ENCODE peak calls at places on chromosomes 12 and 14, in five cellular contexts. P is lower lobe of right lung, Y is fibroblast of lung, N is kidney epithelial cell, R is psoas muscle. W is an unnamed sample.

GRCh38 chr12:89236748-89237428 is 115.4 kb downstream of the DUSP6 start:
- DNase-seq in P (no peak), Y (peak; percentile 70), N (peak; percentile 19), R (no peak), W (no peak)

GRCh38 chr14:69651653-69652052 is 40.3 kb downstream of the SUSD6 start:
- DNase-seq in P (no peak), Y (no peak), N (no peak), R (no peak), W (no peak)

GRCh38 chr12:52007158-52007921 is 594 bp downstream of the TAMALIN start:
- DNase-seq in P (peak; percentile 70), Y (no peak), N (no peak), R (peak; percentile 72), W (no peak)

GRCh38 chr14:43735926-43736325 is 771.2 kb downstream of the FSCB start:
- DNase-seq in P (no peak), Y (no peak), N (no peak), R (no peak), W (no peak)

GRCh38 chr12:89363084-89363483 is 10.8 kb upstream of the DUSP6 start:
- DNase-seq in P (no peak), Y (no peak), N (no peak), R (no peak), W (no peak)

GRCh38 chr12:124184456-124184855 is 110.4 kb upstream of the RFLNA start:
- DNase-seq in P (no peak), Y (no peak), N (no peak), R (no peak), W (no peak)

GRCh38 chr14:101854366-101854765 is 92.9 kb downstream of the PPP2R5C start:
- DNase-seq in P (peak; percentile 74), Y (no peak), N (no peak), R (no peak), W (no peak)

GRCh38 chr12:82055391-82055790 is 296.2 kb upstream of the PPFIA2 start:
- DNase-seq in P (no peak), Y (no peak), N (no peak), R (no peak), W (no peak)

GRCh38 chr14:58731465-58732330 is 93.9 kb downstream of the DACT1 start:
- DNase-seq in P (no peak), Y (peak; percentile 100), N (peak; percentile 97), R (no peak), W (peak; percentile 99)

GRCh38 chr12:108905725-108906124 is 25.8 kb downstream of the DAO start:
- DNase-seq in P (no peak), Y (no peak), N (no peak), R (no peak), W (no peak)

GRCh38 chr12:459430-460258 is at the start of gene B4GALNT3:
- DNase-seq in P (peak; percentile 83), Y (peak; percentile 25), N (no peak), R (peak; percentile 62), W (no peak)

GRCh38 chr14:55131782-55132181 is 2.7 kb downstream of the LGALS3 start:
- DNase-seq in P (no peak), Y (no peak), N (no peak), R (no peak), W (no peak)

GRCh38 chr12:30573145-30573544 is 122.5 kb downstream of the IPO8 start:
- DNase-seq in P (no peak), Y (no peak), N (no peak), R (no peak), W (no peak)

GRCh38 chr14:104827173-104828055 is 26.5 kb downstream of the ZBTB42 start:
- DNase-seq in P (peak; percentile 65), Y (peak; percentile 48), N (no peak), R (no peak), W (no peak)

GRCh38 chr14:67335781-67336180 is 23.8 kb downstream of the ATP6V1D start:
- DNase-seq in P (no peak), Y (no peak), N (no peak), R (no peak), W (no peak)

GRCh38 chr14:55580401-55581010 is 499 bp downstream of the KTN1 start:
- DNase-seq in P (peak; percentile 62), Y (no peak), N (no peak), R (peak; percentile 86), W (no peak)

GRCh38 chr12:124523071-124523470 is 44.3 kb downstream of the NCOR2 start:
- DNase-seq in P (no peak), Y (no peak), N (no peak), R (peak; percentile 70), W (no peak)

GRCh38 chr12:83197483-83197914 is 510.8 kb downstream of the TMTC2 start:
- DNase-seq in P (no peak), Y (no peak), N (no peak), R (no peak), W (no peak)

GRCh38 chr12:48956279-48957140 is 777 bp downstream of the ARF3 start:
- DNase-seq in P (peak; percentile 82), Y (peak; percentile 99), N (peak; percentile 95), R (peak; percentile 87), W (peak; percentile 88)

GRCh38 chr12:51085757-51086156 is 2.4 kb upstream of the CSRNP2 start:
- DNase-seq in P (no peak), Y (no peak), N (no peak), R (no peak), W (no peak)

GRCh38 chr12:127717293-127717692 is 549.7 kb upstream of the TMEM132C start:
- DNase-seq in P (no peak), Y (peak; percentile 41), N (no peak), R (no peak), W (no peak)

GRCh38 chr12:47385587-47385986 is 305.8 kb upstream of the AMIGO2 start:
- DNase-seq in P (no peak), Y (no peak), N (no peak), R (no peak), W (no peak)

GRCh38 chr12:12788675-12789368 is 3.4 kb downstream of the APOLD1 start:
- DNase-seq in P (no peak), Y (peak; percentile 65), N (no peak), R (peak; percentile 65), W (no peak)

GRCh38 chr14:49920260-49920659 is 27.4 kb downstream of the ARF6 start:
- DNase-seq in P (no peak), Y (no peak), N (no peak), R (no peak), W (no peak)

GRCh38 chr12:15044461-15044860 is 71.6 kb downstream of the PDE6H start:
- DNase-seq in P (no peak), Y (peak; percentile 31), N (no peak), R (no peak), W (no peak)

GRCh38 chr14:52875707-52876106 is 75.1 kb downstream of the FERMT2 start:
- DNase-seq in P (no peak), Y (no peak), N (no peak), R (no peak), W (no peak)

GRCh38 chr14:59146484-59146883 is 42.0 kb upstream of the DAAM1 start:
- DNase-seq in P (no peak), Y (no peak), N (no peak), R (no peak), W (no peak)

GRCh38 chr12:130805635-130806034 is 33.4 kb downstream of the STX2 start:
- DNase-seq in P (no peak), Y (no peak), N (no peak), R (no peak), W (no peak)

GRCh38 chr14:95523051-95523817 is 6.8 kb upstream of the SYNE3 start:
- DNase-seq in P (no peak), Y (no peak), N (no peak), R (no peak), W (no peak)

GRCh38 chr12:85413266-85413665 is 133.2 kb downstream of the ALX1 start:
- DNase-seq in P (no peak), Y (no peak), N (no peak), R (no peak), W (no peak)

GRCh38 chr12:101414533-101415119 is 7.1 kb upstream of the ARL1 start:
- DNase-seq in P (no peak), Y (peak; percentile 45), N (no peak), R (no peak), W (no peak)

GRCh38 chr12:131829351-131829794 is 1.2 kb downstream of the MMP17 start:
- DNase-seq in P (no peak), Y (peak; percentile 18), N (no peak), R (no peak), W (no peak)

GRCh38 chr12:45575417-45575816 is 154.1 kb upstream of the ARID2 start:
- DNase-seq in P (no peak), Y (no peak), N (no peak), R (no peak), W (no peak)

GRCh38 chr14:55800443-55800842 is 220.4 kb downstream of the KTN1 start:
- DNase-seq in P (no peak), Y (no peak), N (no peak), R (no peak), W (no peak)

GRCh38 chr12:76645934-76646333 is 86.4 kb upstream of the OSBPL8 start:
- DNase-seq in P (no peak), Y (no peak), N (no peak), R (no peak), W (no peak)
- H3K36me3 ChIP-seq in P (no peaks in the 10 kb centered on the region), Y (no peaks in the 10 kb centered on the region), N (no peaks in the 10 kb centered on the region), R (no peaks in the 10 kb centered on the region), W (no peaks in the 10 kb centered on the region)

GRCh38 chr14:75334191-75335051 is 55.8 kb downstream of the FOS start:
- DNase-seq in P (peak; percentile 75), Y (no peak), N (no peak), R (peak; percentile 65), W (no peak)
- H3K4me3 ChIP-seq in P (peak overlapping the region; percentile 33), Y (no peak overlapping the region), N (no peak overlapping the region), R (no peak overlapping the region), W (no peak overlapping the region)

GRCh38 chr12:110704750-110705149 is 15.8 kb upstream of the HVCN1 start:
- DNase-seq in P (no peak), Y (no peak), N (no peak), R (no peak), W (no peak)
- TF ChIP-seq CTCF in P (no peak), Y (no peak), N (peak; percentile 57), R (no peak), W (no peak)

GRCh38 chr12:21527451-21528180 is 1.5 kb downstream of the SPX start:
- DNase-seq in P (peak; percentile 57), Y (peak; percentile 60), N (peak; percentile 16), R (peak; percentile 83), W (no peak)
- H3K36me3 ChIP-seq in P (no peaks in the 10 kb centered on the region), Y (no peaks in the 10 kb centered on the region), N (no peaks in the 10 kb centered on the region), R (no peaks in the 10 kb centered on the region), W (no peaks in the 10 kb centered on the region)

W was measured in BJ.